ENCODE peak calls at places on chromosomes 1 and 21, in nine cellular contexts. One of them, this sample, is unnamed.
A peak's percentile ranks its signal among the peaks of the same experiment; 100 is the strongest.

GRCh38 chr1:216927111-216927510 is 203.9 kb upstream of the ESRRG start:
- DNase-seq in anterior cingulate cortex: no peak
- DNase-seq in fibroblast of the aortic adventitia: no peak
- DNase-seq in activated CD4-positive, alpha-beta T cell treated with anti-CD3 and anti-CD28 coated beads, Interleukin-2, amount 10 ng/mL, durations not matched to agents 7 days and 5 days: no peak
- DNase-seq in stimulated activated CD8-positive, alpha-beta memory T cell treated with anti-CD3 and anti-CD28 coated beads, Interleukin-15, amount 100 ng/mL, for 1 hour: no peak
- DNase-seq in CD4-positive, alpha-beta memory T cell: no peak
- DNase-seq in stimulated activated effector memory CD8-positive, alpha-beta T cell treated with anti-CD3 and anti-CD28 coated beads, Interleukin-12 subunit alpha, Interleukin-12 subunit beta, amount 100 ng/mL, for 72 hours: no peak
- DNase-seq in esophagus muscularis mucosa: no peak
- DNase-seq in heart right ventricle: no peak
- DNase-seq in this sample: no peak

GRCh38 chr1:119298687-119299086 is 69.9 kb upstream of the HAO2 start:
- DNase-seq in esophagus muscularis mucosa: no peak
- DNase-seq in fibroblast of the aortic adventitia: peak; percentile 68
- DNase-seq in CD4-positive, alpha-beta memory T cell: peak; percentile 17
- DNase-seq in activated CD4-positive, alpha-beta T cell treated with anti-CD3 and anti-CD28 coated beads, Interleukin-2, amount 10 ng/mL, durations not matched to agents 7 days and 5 days: no peak
- DNase-seq in stimulated activated CD8-positive, alpha-beta memory T cell treated with anti-CD3 and anti-CD28 coated beads, Interleukin-15, amount 100 ng/mL, for 1 hour: no peak
- DNase-seq in heart right ventricle: no peak
- DNase-seq in stimulated activated effector memory CD8-positive, alpha-beta T cell treated with anti-CD3 and anti-CD28 coated beads, Interleukin-12 subunit alpha, Interleukin-12 subunit beta, amount 100 ng/mL, for 72 hours: no peak
- DNase-seq in anterior cingulate cortex: no peak
- DNase-seq in this sample: no peak

GRCh38 chr1:41751804-41752513 is 166.8 kb downstream of the HIVEP3 start:
- DNase-seq in stimulated activated effector memory CD8-positive, alpha-beta T cell treated with anti-CD3 and anti-CD28 coated beads, Interleukin-12 subunit alpha, Interleukin-12 subunit beta, amount 100 ng/mL, for 72 hours: no peak
- DNase-seq in heart right ventricle: no peak
- DNase-seq in activated CD4-positive, alpha-beta T cell treated with anti-CD3 and anti-CD28 coated beads, Interleukin-2, amount 10 ng/mL, durations not matched to agents 7 days and 5 days: no peak
- DNase-seq in stimulated activated CD8-positive, alpha-beta memory T cell treated with anti-CD3 and anti-CD28 coated beads, Interleukin-15, amount 100 ng/mL, for 1 hour: no peak
- DNase-seq in CD4-positive, alpha-beta memory T cell: no peak
- DNase-seq in esophagus muscularis mucosa: no peak
- DNase-seq in anterior cingulate cortex: no peak
- DNase-seq in fibroblast of the aortic adventitia: no peak
- DNase-seq in this sample: peak; percentile 77

GRCh38 chr1:16122916-16123315 is 33.0 kb downstream of the EPHA2 start:
- DNase-seq in fibroblast of the aortic adventitia: peak; percentile 64
- DNase-seq in stimulated activated effector memory CD8-positive, alpha-beta T cell treated with anti-CD3 and anti-CD28 coated beads, Interleukin-12 subunit alpha, Interleukin-12 subunit beta, amount 100 ng/mL, for 72 hours: peak; percentile 71
- DNase-seq in activated CD4-positive, alpha-beta T cell treated with anti-CD3 and anti-CD28 coated beads, Interleukin-2, amount 10 ng/mL, durations not matched to agents 7 days and 5 days: no peak
- DNase-seq in CD4-positive, alpha-beta memory T cell: peak; percentile 30
- DNase-seq in heart right ventricle: no peak
- DNase-seq in anterior cingulate cortex: no peak
- DNase-seq in esophagus muscularis mucosa: no peak
- DNase-seq in stimulated activated CD8-positive, alpha-beta memory T cell treated with anti-CD3 and anti-CD28 coated beads, Interleukin-15, amount 100 ng/mL, for 1 hour: peak; percentile 15
- DNase-seq in this sample: peak; percentile 54

GRCh38 chr21:45768741-45769049 is 125.2 kb downstream of the PCBP3 start:
- DNase-seq in CD4-positive, alpha-beta memory T cell: no peak
- DNase-seq in stimulated activated effector memory CD8-positive, alpha-beta T cell treated with anti-CD3 and anti-CD28 coated beads, Interleukin-12 subunit alpha, Interleukin-12 subunit beta, amount 100 ng/mL, for 72 hours: peak; percentile 48
- DNase-seq in anterior cingulate cortex: no peak
- DNase-seq in fibroblast of the aortic adventitia: no peak
- DNase-seq in activated CD4-positive, alpha-beta T cell treated with anti-CD3 and anti-CD28 coated beads, Interleukin-2, amount 10 ng/mL, durations not matched to agents 7 days and 5 days: peak; percentile 31
- DNase-seq in esophagus muscularis mucosa: no peak
- DNase-seq in heart right ventricle: no peak
- DNase-seq in stimulated activated CD8-positive, alpha-beta memory T cell treated with anti-CD3 and anti-CD28 coated beads, Interleukin-15, amount 100 ng/mL, for 1 hour: no peak
- DNase-seq in this sample: no peak

GRCh38 chr1:2301607-2302291 is 73.6 kb downstream of the SKI start:
- DNase-seq in CD4-positive, alpha-beta memory T cell: no peak
- DNase-seq in anterior cingulate cortex: no peak
- DNase-seq in activated CD4-positive, alpha-beta T cell treated with anti-CD3 and anti-CD28 coated beads, Interleukin-2, amount 10 ng/mL, durations not matched to agents 7 days and 5 days: no peak
- DNase-seq in stimulated activated effector memory CD8-positive, alpha-beta T cell treated with anti-CD3 and anti-CD28 coated beads, Interleukin-12 subunit alpha, Interleukin-12 subunit beta, amount 100 ng/mL, for 72 hours: no peak
- DNase-seq in heart right ventricle: no peak
- DNase-seq in stimulated activated CD8-positive, alpha-beta memory T cell treated with anti-CD3 and anti-CD28 coated beads, Interleukin-15, amount 100 ng/mL, for 1 hour: no peak
- DNase-seq in fibroblast of the aortic adventitia: no peak
- DNase-seq in esophagus muscularis mucosa: no peak
- DNase-seq in this sample: no peak

GRCh38 chr1:229092377-229093257 is 178.3 kb upstream of the RAB4A start:
- DNase-seq in fibroblast of the aortic adventitia: no peak
- DNase-seq in stimulated activated CD8-positive, alpha-beta memory T cell treated with anti-CD3 and anti-CD28 coated beads, Interleukin-15, amount 100 ng/mL, for 1 hour: no peak
- DNase-seq in stimulated activated effector memory CD8-positive, alpha-beta T cell treated with anti-CD3 and anti-CD28 coated beads, Interleukin-12 subunit alpha, Interleukin-12 subunit beta, amount 100 ng/mL, for 72 hours: no peak
- DNase-seq in esophagus muscularis mucosa: no peak
- DNase-seq in anterior cingulate cortex: no peak
- DNase-seq in CD4-positive, alpha-beta memory T cell: no peak
- DNase-seq in heart right ventricle: no peak
- DNase-seq in activated CD4-positive, alpha-beta T cell treated with anti-CD3 and anti-CD28 coated beads, Interleukin-2, amount 10 ng/mL, durations not matched to agents 7 days and 5 days: no peak
- DNase-seq in this sample: no peak

GRCh38 chr1:239816090-239816812 is 275.4 kb upstream of the FMN2 start:
- DNase-seq in activated CD4-positive, alpha-beta T cell treated with anti-CD3 and anti-CD28 coated beads, Interleukin-2, amount 10 ng/mL, durations not matched to agents 7 days and 5 days: no peak
- DNase-seq in anterior cingulate cortex: no peak
- DNase-seq in CD4-positive, alpha-beta memory T cell: no peak
- DNase-seq in heart right ventricle: no peak
- DNase-seq in stimulated activated effector memory CD8-positive, alpha-beta T cell treated with anti-CD3 and anti-CD28 coated beads, Interleukin-12 subunit alpha, Interleukin-12 subunit beta, amount 100 ng/mL, for 72 hours: no peak
- DNase-seq in stimulated activated CD8-positive, alpha-beta memory T cell treated with anti-CD3 and anti-CD28 coated beads, Interleukin-15, amount 100 ng/mL, for 1 hour: no peak
- DNase-seq in esophagus muscularis mucosa: no peak
- DNase-seq in fibroblast of the aortic adventitia: peak; percentile 25
- DNase-seq in this sample: no peak

GRCh38 chr1:244760471-244760870 is 75.0 kb upstream of the COX20 start:
- DNase-seq in stimulated activated CD8-positive, alpha-beta memory T cell treated with anti-CD3 and anti-CD28 coated beads, Interleukin-15, amount 100 ng/mL, for 1 hour: no peak
- DNase-seq in esophagus muscularis mucosa: no peak
- DNase-seq in activated CD4-positive, alpha-beta T cell treated with anti-CD3 and anti-CD28 coated beads, Interleukin-2, amount 10 ng/mL, durations not matched to agents 7 days and 5 days: no peak
- DNase-seq in anterior cingulate cortex: no peak
- DNase-seq in fibroblast of the aortic adventitia: no peak
- DNase-seq in stimulated activated effector memory CD8-positive, alpha-beta T cell treated with anti-CD3 and anti-CD28 coated beads, Interleukin-12 subunit alpha, Interleukin-12 subunit beta, amount 100 ng/mL, for 72 hours: no peak
- DNase-seq in CD4-positive, alpha-beta memory T cell: no peak
- DNase-seq in heart right ventricle: no peak
- DNase-seq in this sample: no peak

GRCh38 chr1:15189692-15190321 is 36.3 kb downstream of the TMEM51 start:
- DNase-seq in activated CD4-positive, alpha-beta T cell treated with anti-CD3 and anti-CD28 coated beads, Interleukin-2, amount 10 ng/mL, durations not matched to agents 7 days and 5 days: no peak
- DNase-seq in heart right ventricle: no peak
- DNase-seq in CD4-positive, alpha-beta memory T cell: no peak
- DNase-seq in stimulated activated effector memory CD8-positive, alpha-beta T cell treated with anti-CD3 and anti-CD28 coated beads, Interleukin-12 subunit alpha, Interleukin-12 subunit beta, amount 100 ng/mL, for 72 hours: no peak
- DNase-seq in esophagus muscularis mucosa: no peak
- DNase-seq in stimulated activated CD8-positive, alpha-beta memory T cell treated with anti-CD3 and anti-CD28 coated beads, Interleukin-15, amount 100 ng/mL, for 1 hour: no peak
- DNase-seq in anterior cingulate cortex: no peak
- DNase-seq in fibroblast of the aortic adventitia: no peak
- DNase-seq in this sample: no peak

GRCh38 chr1:170664828-170665617 is 1.1 kb downstream of the PRRX1 start:
- DNase-seq in esophagus muscularis mucosa: no peak
- DNase-seq in fibroblast of the aortic adventitia: peak; percentile 59
- DNase-seq in anterior cingulate cortex: no peak
- DNase-seq in CD4-positive, alpha-beta memory T cell: no peak
- DNase-seq in stimulated activated CD8-positive, alpha-beta memory T cell treated with anti-CD3 and anti-CD28 coated beads, Interleukin-15, amount 100 ng/mL, for 1 hour: no peak
- DNase-seq in stimulated activated effector memory CD8-positive, alpha-beta T cell treated with anti-CD3 and anti-CD28 coated beads, Interleukin-12 subunit alpha, Interleukin-12 subunit beta, amount 100 ng/mL, for 72 hours: no peak
- DNase-seq in heart right ventricle: no peak
- DNase-seq in activated CD4-positive, alpha-beta T cell treated with anti-CD3 and anti-CD28 coated beads, Interleukin-2, amount 10 ng/mL, durations not matched to agents 7 days and 5 days: no peak
- DNase-seq in this sample: peak; percentile 72

GRCh38 chr1:222928212-222928611 is 113.4 kb downstream of the DISP1 start:
- DNase-seq in anterior cingulate cortex: peak; percentile 39
- DNase-seq in stimulated activated effector memory CD8-positive, alpha-beta T cell treated with anti-CD3 and anti-CD28 coated beads, Interleukin-12 subunit alpha, Interleukin-12 subunit beta, amount 100 ng/mL, for 72 hours: no peak
- DNase-seq in heart right ventricle: peak; percentile 65
- DNase-seq in stimulated activated CD8-positive, alpha-beta memory T cell treated with anti-CD3 and anti-CD28 coated beads, Interleukin-15, amount 100 ng/mL, for 1 hour: no peak
- DNase-seq in activated CD4-positive, alpha-beta T cell treated with anti-CD3 and anti-CD28 coated beads, Interleukin-2, amount 10 ng/mL, durations not matched to agents 7 days and 5 days: no peak
- DNase-seq in CD4-positive, alpha-beta memory T cell: no peak
- DNase-seq in esophagus muscularis mucosa: no peak
- DNase-seq in fibroblast of the aortic adventitia: peak; percentile 22
- DNase-seq in this sample: peak; percentile 19

GRCh38 chr1:184757406-184757805 is 2.7 kb upstream of the EDEM3 start:
- DNase-seq in heart right ventricle: no peak
- DNase-seq in anterior cingulate cortex: no peak
- DNase-seq in esophagus muscularis mucosa: no peak
- DNase-seq in CD4-positive, alpha-beta memory T cell: no peak
- DNase-seq in stimulated activated effector memory CD8-positive, alpha-beta T cell treated with anti-CD3 and anti-CD28 coated beads, Interleukin-12 subunit alpha, Interleukin-12 subunit beta, amount 100 ng/mL, for 72 hours: no peak
- DNase-seq in fibroblast of the aortic adventitia: no peak
- DNase-seq in stimulated activated CD8-positive, alpha-beta memory T cell treated with anti-CD3 and anti-CD28 coated beads, Interleukin-15, amount 100 ng/mL, for 1 hour: no peak
- DNase-seq in activated CD4-positive, alpha-beta T cell treated with anti-CD3 and anti-CD28 coated beads, Interleukin-2, amount 10 ng/mL, durations not matched to agents 7 days and 5 days: no peak
- DNase-seq in this sample: no peak

GRCh38 chr1:87180682-87181081 is 148.0 kb upstream of the LMO4 start:
- DNase-seq in heart right ventricle: no peak
- DNase-seq in stimulated activated CD8-positive, alpha-beta memory T cell treated with anti-CD3 and anti-CD28 coated beads, Interleukin-15, amount 100 ng/mL, for 1 hour: no peak
- DNase-seq in fibroblast of the aortic adventitia: no peak
- DNase-seq in activated CD4-positive, alpha-beta T cell treated with anti-CD3 and anti-CD28 coated beads, Interleukin-2, amount 10 ng/mL, durations not matched to agents 7 days and 5 days: no peak
- DNase-seq in anterior cingulate cortex: no peak
- DNase-seq in stimulated activated effector memory CD8-positive, alpha-beta T cell treated with anti-CD3 and anti-CD28 coated beads, Interleukin-12 subunit alpha, Interleukin-12 subunit beta, amount 100 ng/mL, for 72 hours: no peak
- DNase-seq in CD4-positive, alpha-beta memory T cell: no peak
- DNase-seq in esophagus muscularis mucosa: no peak
- DNase-seq in this sample: no peak

GRCh38 chr1:205481279-205481617 is 23.2 kb upstream of the CDK18 start:
- DNase-seq in esophagus muscularis mucosa: no peak
- DNase-seq in activated CD4-positive, alpha-beta T cell treated with anti-CD3 and anti-CD28 coated beads, Interleukin-2, amount 10 ng/mL, durations not matched to agents 7 days and 5 days: no peak
- DNase-seq in stimulated activated effector memory CD8-positive, alpha-beta T cell treated with anti-CD3 and anti-CD28 coated beads, Interleukin-12 subunit alpha, Interleukin-12 subunit beta, amount 100 ng/mL, for 72 hours: peak; percentile 60
- DNase-seq in heart right ventricle: no peak
- DNase-seq in stimulated activated CD8-positive, alpha-beta memory T cell treated with anti-CD3 and anti-CD28 coated beads, Interleukin-15, amount 100 ng/mL, for 1 hour: no peak
- DNase-seq in CD4-positive, alpha-beta memory T cell: no peak
- DNase-seq in fibroblast of the aortic adventitia: no peak
- DNase-seq in anterior cingulate cortex: no peak
- DNase-seq in this sample: no peak

GRCh38 chr1:183689770-183690204 is 36.7 kb upstream of the APOBEC4 start:
- DNase-seq in anterior cingulate cortex: no peak
- DNase-seq in fibroblast of the aortic adventitia: no peak
- DNase-seq in heart right ventricle: no peak
- DNase-seq in stimulated activated CD8-positive, alpha-beta memory T cell treated with anti-CD3 and anti-CD28 coated beads, Interleukin-15, amount 100 ng/mL, for 1 hour: no peak
- DNase-seq in CD4-positive, alpha-beta memory T cell: no peak
- DNase-seq in stimulated activated effector memory CD8-positive, alpha-beta T cell treated with anti-CD3 and anti-CD28 coated beads, Interleukin-12 subunit alpha, Interleukin-12 subunit beta, amount 100 ng/mL, for 72 hours: no peak
- DNase-seq in esophagus muscularis mucosa: no peak
- DNase-seq in activated CD4-positive, alpha-beta T cell treated with anti-CD3 and anti-CD28 coated beads, Interleukin-2, amount 10 ng/mL, durations not matched to agents 7 days and 5 days: no peak
- DNase-seq in this sample: no peak

GRCh38 chr1:111463029-111463683 is 10.6 kb upstream of the C1orf162 start:
- DNase-seq in esophagus muscularis mucosa: no peak
- DNase-seq in stimulated activated CD8-positive, alpha-beta memory T cell treated with anti-CD3 and anti-CD28 coated beads, Interleukin-15, amount 100 ng/mL, for 1 hour: no peak
- DNase-seq in anterior cingulate cortex: no peak
- DNase-seq in CD4-positive, alpha-beta memory T cell: no peak
- DNase-seq in stimulated activated effector memory CD8-positive, alpha-beta T cell treated with anti-CD3 and anti-CD28 coated beads, Interleukin-12 subunit alpha, Interleukin-12 subunit beta, amount 100 ng/mL, for 72 hours: peak; percentile 20
- DNase-seq in heart right ventricle: no peak
- DNase-seq in fibroblast of the aortic adventitia: peak; percentile 62
- DNase-seq in activated CD4-positive, alpha-beta T cell treated with anti-CD3 and anti-CD28 coated beads, Interleukin-2, amount 10 ng/mL, durations not matched to agents 7 days and 5 days: no peak
- DNase-seq in this sample: no peak

GRCh38 chr1:40583980-40584379 is 52.5 kb downstream of the ZNF684 start:
- DNase-seq in activated CD4-positive, alpha-beta T cell treated with anti-CD3 and anti-CD28 coated beads, Interleukin-2, amount 10 ng/mL, durations not matched to agents 7 days and 5 days: no peak
- DNase-seq in anterior cingulate cortex: no peak
- DNase-seq in heart right ventricle: no peak
- DNase-seq in CD4-positive, alpha-beta memory T cell: no peak
- DNase-seq in stimulated activated CD8-positive, alpha-beta memory T cell treated with anti-CD3 and anti-CD28 coated beads, Interleukin-15, amount 100 ng/mL, for 1 hour: no peak
- DNase-seq in stimulated activated effector memory CD8-positive, alpha-beta T cell treated with anti-CD3 and anti-CD28 coated beads, Interleukin-12 subunit alpha, Interleukin-12 subunit beta, amount 100 ng/mL, for 72 hours: no peak
- DNase-seq in esophagus muscularis mucosa: no peak
- DNase-seq in fibroblast of the aortic adventitia: no peak
- DNase-seq in this sample: no peak

GRCh38 chr1:160129558-160129957 is 14.0 kb downstream of the ATP1A2 start:
- DNase-seq in anterior cingulate cortex: no peak
- DNase-seq in stimulated activated effector memory CD8-positive, alpha-beta T cell treated with anti-CD3 and anti-CD28 coated beads, Interleukin-12 subunit alpha, Interleukin-12 subunit beta, amount 100 ng/mL, for 72 hours: no peak
- DNase-seq in heart right ventricle: no peak
- DNase-seq in fibroblast of the aortic adventitia: no peak
- DNase-seq in CD4-positive, alpha-beta memory T cell: no peak
- DNase-seq in activated CD4-positive, alpha-beta T cell treated with anti-CD3 and anti-CD28 coated beads, Interleukin-2, amount 10 ng/mL, durations not matched to agents 7 days and 5 days: no peak
- DNase-seq in stimulated activated CD8-positive, alpha-beta memory T cell treated with anti-CD3 and anti-CD28 coated beads, Interleukin-15, amount 100 ng/mL, for 1 hour: no peak
- DNase-seq in esophagus muscularis mucosa: no peak
- DNase-seq in this sample: no peak

GRCh38 chr1:167486090-167486824 is 32.1 kb downstream of the CD247 start:
- DNase-seq in stimulated activated CD8-positive, alpha-beta memory T cell treated with anti-CD3 and anti-CD28 coated beads, Interleukin-15, amount 100 ng/mL, for 1 hour: no peak
- DNase-seq in esophagus muscularis mucosa: no peak
- DNase-seq in CD4-positive, alpha-beta memory T cell: no peak
- DNase-seq in activated CD4-positive, alpha-beta T cell treated with anti-CD3 and anti-CD28 coated beads, Interleukin-2, amount 10 ng/mL, durations not matched to agents 7 days and 5 days: no peak
- DNase-seq in stimulated activated effector memory CD8-positive, alpha-beta T cell treated with anti-CD3 and anti-CD28 coated beads, Interleukin-12 subunit alpha, Interleukin-12 subunit beta, amount 100 ng/mL, for 72 hours: no peak
- DNase-seq in fibroblast of the aortic adventitia: peak; percentile 3
- DNase-seq in anterior cingulate cortex: no peak
- DNase-seq in heart right ventricle: peak; percentile 18
- DNase-seq in this sample: no peak